ENCODE peak calls at places on chromosomes 6 and 20, in four cellular contexts. U, O, X and K are unnamed samples.
A peak's percentile ranks its signal among the peaks of the same experiment; 100 is the strongest.

GRCh38 chr6:650098-650497 is 6.8 kb downstream of the HUS1B start:
- DNase-seq in U (no peak), X (no peak), O (no peak), K (no peak)

GRCh38 chr20:38066969-38067716 is 33.6 kb downstream of the RPRD1B start:
- DNase-seq in X (no peak), O (no peak), U (no peak), K (no peak)

GRCh38 chr20:32520927-32521203 is 64.3 kb downstream of the NOL4L start:
- DNase-seq in O (no peak), X (no peak), U (no peak), K (no peak)

GRCh38 chr6:11324453-11325023 is 92.1 kb upstream of the NEDD9 start:
- DNase-seq in X (no peak), U (no peak), O (no peak), K (no peak)

GRCh38 chr6:83808005-83808404 is 45.2 kb upstream of the RIPPLY2 start:
- DNase-seq in X (no peak), O (no peak), U (no peak), K (no peak)

GRCh38 chr20:50810063-50810462 is 15.2 kb downstream of the BCAS4 start:
- DNase-seq in X (no peak), U (peak; percentile 53), O (no peak), K (no peak)

GRCh38 chr6:112253842-112254816 is at the start of gene LAMA4:
- DNase-seq in U (peak; percentile 72), X (peak; percentile 45), O (peak; percentile 33), K (peak; percentile 33)

GRCh38 chr6:149924933-149925252 is 2.0 kb upstream of the RAET1G start:
- DNase-seq in O (no peak), X (no peak), U (no peak), K (no peak)

GRCh38 chr20:58905236-58905635 is 52.7 kb downstream of the GNAS start:
- DNase-seq in X (no peak), O (no peak), U (no peak), K (no peak)